ENCODE peak calls at places on chromosomes 2 and 18, in four cellular contexts. D, J, Q and F are unnamed samples.

GRCh38 chr2:42493885-42494433 is at the start of gene KCNG3:
- DNase-seq in D (peak), J (no peak), Q (peak), F (peak)

GRCh38 chr2:214471990-214472389 is 61.1 kb downstream of the VWC2L start:
- DNase-seq in D (no peak), J (no peak), Q (no peak), F (peak)

GRCh38 chr2:109080109-109080508 is 48.9 kb upstream of the SH3RF3 start:
- DNase-seq in D (no peak), J (no peak), Q (no peak), F (no peak)

GRCh38 chr2:110146183-110146944 is 30.7 kb upstream of the MALL start:
- DNase-seq in D (no peak), J (no peak), Q (no peak), F (no peak)

GRCh38 chr18:76490701-76491171 is 4.3 kb downstream of the ZNF516 start:
- DNase-seq in D (no peak), J (no peak), Q (no peak), F (peak)

GRCh38 chr2:111168528-111168929 is 47.8 kb downstream of the BCL2L11 start:
- DNase-seq in D (no peak), J (no peak), Q (no peak), F (peak)

GRCh38 chr18:40355701-40356100 is 1599.3 kb upstream of the PIK3C3 start:
- DNase-seq in D (no peak), J (no peak), Q (no peak), F (no peak)

GRCh38 chr2:218859556-218859993 is at the start of gene WNT6:
- DNase-seq in D (no peak), J (no peak), Q (no peak), F (no peak)

GRCh38 chr18:70490008-70490933 is 201.4 kb downstream of the SOCS6 start:
- DNase-seq in D (no peak), J (no peak), Q (peak), F (peak)

GRCh38 chr2:170006592-170007327 is 171.2 kb upstream of the MYO3B start:
- DNase-seq in D (no peak), J (no peak), Q (no peak), F (peak)

GRCh38 chr2:2797797-2798196 is 466.7 kb upstream of the MYT1L start:
- DNase-seq in D (no peak), J (no peak), Q (no peak), F (no peak)

GRCh38 chr2:172282944-172283343 is 144.4 kb upstream of the ITGA6 start:
- DNase-seq in D (no peak), J (no peak), Q (no peak), F (peak)

GRCh38 chr2:166373951-166374350 is 1.8 kb downstream of the SCN9A start:
- DNase-seq in D (no peak), J (no peak), Q (no peak), F (peak)

GRCh38 chr2:105102963-105103421 is 65.1 kb downstream of the MRPS9 start:
- DNase-seq in D (peak), J (peak), Q (peak), F (peak)

GRCh38 chr2:8405334-8405733 is 276.5 kb upstream of the ID2 start:
- DNase-seq in D (no peak), J (no peak), Q (no peak), F (no peak)

GRCh38 chr2:159126653-159127052 is 158.2 kb downstream of the TANC1 start:
- DNase-seq in D (no peak), J (no peak), Q (no peak), F (peak)

GRCh38 chr18:74522635-74523548 is 11.4 kb upstream of the CNDP1 start:
- DNase-seq in D (peak), J (no peak), Q (no peak), F (peak)

GRCh38 chr2:186629245-186629996 is 39.6 kb downstream of the ITGAV start:
- DNase-seq in D (no peak), J (no peak), Q (no peak), F (no peak)

GRCh38 chr2:83578405-83578804 is 880.7 kb downstream of the SUCLG1 start:
- DNase-seq in D (no peak), J (no peak), Q (no peak), F (no peak)

GRCh38 chr18:2325308-2325849 is 245.9 kb downstream of the METTL4 start:
- DNase-seq in D (no peak), J (no peak), Q (no peak), F (peak)

GRCh38 chr18:74609535-74609934 is 11.9 kb downstream of the ZNF407 start:
- DNase-seq in D (no peak), J (no peak), Q (no peak), F (peak)

GRCh38 chr2:157196956-157197355 is 60.5 kb upstream of the GALNT5 start:
- DNase-seq in D (peak), J (no peak), Q (no peak), F (no peak)

GRCh38 chr18:41324934-41325333 is 630.1 kb upstream of the PIK3C3 start:
- DNase-seq in D (no peak), J (no peak), Q (no peak), F (peak)

GRCh38 chr2:240997856-240998705 is at the start of gene SNED1:
- DNase-seq in D (peak), J (no peak), Q (peak), F (peak)

GRCh38 chr2:98334439-98335078 is 11.7 kb upstream of the CNGA3 start:
- DNase-seq in D (peak), J (no peak), Q (no peak), F (peak)

GRCh38 chr18:69469444-69469919 is 68.8 kb downstream of the DOK6 start:
- DNase-seq in D (peak), J (peak), Q (no peak), F (no peak)

GRCh38 chr2:196112408-196113039 is 43.9 kb upstream of the DNAH7 start:
- DNase-seq in D (no peak), J (no peak), Q (no peak), F (peak)

GRCh38 chr2:29557268-29557667 is 364.1 kb downstream of the ALK start:
- DNase-seq in D (no peak), J (no peak), Q (no peak), F (no peak)

GRCh38 chr2:53437371-53437770 is 330.2 kb upstream of the CHAC2 start:
- DNase-seq in D (no peak), J (no peak), Q (peak), F (peak)

GRCh38 chr18:52999633-53000032 is 659.6 kb downstream of the DCC start:
- DNase-seq in D (no peak), J (no peak), Q (no peak), F (no peak)

GRCh38 chr2:43226955-43227829 is 786 bp upstream of the ZFP36L2 start:
- DNase-seq in D (peak), J (no peak), Q (peak), F (peak)

GRCh38 chr2:162559194-162559593 is 215.3 kb downstream of the GCA start:
- DNase-seq in D (no peak), J (no peak), Q (no peak), F (no peak)

GRCh38 chr2:30127016-30127893 is 19.6 kb upstream of the YPEL5 start:
- DNase-seq in D (no peak), J (no peak), Q (no peak), F (no peak)

GRCh38 chr2:202410092-202410491 is 34.0 kb downstream of the BMPR2 start:
- DNase-seq in D (no peak), J (no peak), Q (no peak), F (no peak)
- H2BK5ac ChIP-seq in D (no peak), J (no peak), Q (no peak), F (no peak)

GRCh38 chr18:22173928-22174301 is 4.5 kb downstream of the GATA6 start:
- DNase-seq in D (peak), J (no peak), Q (no peak), F (no peak)
- H3K9ac ChIP-seq in D (no peak), J (no peak), Q (no peak), F (no peak)

GRCh38 chr2:62042400-62042799 is 136.9 kb downstream of the COMMD1 start:
- DNase-seq in D (no peak), J (no peak), Q (no peak), F (no peak)
- H2AK5ac ChIP-seq in D (no peak), J (no peak), Q (no peak), F (no peak)

GRCh38 chr18:12828116-12829051 is 55.7 kb downstream of the PTPN2 start:
- DNase-seq in D (no peak), J (no peak), Q (no peak), F (peak)
- H2BK5ac ChIP-seq in D (no peak), J (no peak), Q (no peak), F (no peak)

GRCh38 chr2:73969356-73969755 is 15.4 kb upstream of the TET3 start:
- DNase-seq in D (no peak), J (no peak), Q (no peak), F (peak)

GRCh38 chr2:73972846-73973245 is 11.9 kb upstream of the TET3 start:
- DNase-seq in D (no peak), J (no peak), Q (no peak), F (no peak)

GRCh38 chr2:73971722-73972121 is 13.0 kb upstream of the TET3 start:
- DNase-seq in D (no peak), J (no peak), Q (no peak), F (no peak)

GRCh38 chr2:73970268-73970803 is 14.4 kb upstream of the TET3 start:
- DNase-seq in D (no peak), J (no peak), Q (no peak), F (no peak)

GRCh38 chr2:73970850-73971471 is 13.7 kb upstream of the TET3 start:
- DNase-seq in D (no peak), J (no peak), Q (no peak), F (no peak)
- H3K9ac ChIP-seq in D (no peak), J (no peak), Q (no peak), F (no peak)

GRCh38 chr2:205610437-205610836 is 71.9 kb upstream of the NRP2 start:
- DNase-seq in D (no peak), J (no peak), Q (no peak), F (no peak)

GRCh38 chr2:205607146-205607545 is 75.2 kb upstream of the NRP2 start:
- DNase-seq in D (no peak), J (no peak), Q (no peak), F (no peak)

GRCh38 chr2:205609036-205609607 is 73.2 kb upstream of the NRP2 start:
- DNase-seq in D (no peak), J (no peak), Q (no peak), F (no peak)

DNA sequence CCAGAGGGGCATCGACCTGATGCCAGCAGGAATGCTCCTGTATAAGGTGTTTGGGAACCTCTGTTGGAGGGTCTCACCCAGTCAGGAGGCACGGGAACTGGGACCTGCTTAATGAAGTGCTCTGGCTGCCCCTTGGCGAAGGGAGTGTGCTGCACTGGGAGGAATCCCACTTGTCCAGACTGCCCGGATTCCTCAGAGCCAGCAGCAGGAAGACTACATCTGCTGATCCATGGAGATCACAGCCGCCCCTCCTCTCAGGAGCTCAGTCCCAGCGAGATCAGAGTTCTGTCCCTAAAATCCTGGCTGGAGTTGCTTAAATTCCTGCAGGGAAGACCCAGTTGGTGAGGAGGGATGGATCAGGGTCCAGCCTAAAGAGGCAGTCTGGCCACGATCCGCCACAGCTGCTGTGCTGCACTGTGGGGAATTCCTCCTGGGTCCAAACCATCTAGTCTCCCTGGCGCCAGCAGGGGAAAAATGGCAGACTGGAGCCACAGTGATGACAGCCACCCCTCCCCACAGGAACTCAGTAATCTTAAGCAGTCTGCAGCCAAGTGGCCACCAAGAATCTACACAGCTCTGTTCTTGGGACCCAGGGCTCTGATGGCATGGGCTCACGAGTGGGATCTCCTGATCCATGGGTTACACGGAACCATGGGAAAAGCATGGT is 76.5 kb upstream of the NRP2 start:
- DNase-seq in D (no peak), J (no peak), Q (no peak), F (no peak)
- H2AK5ac ChIP-seq in D (no peak), J (no peak), Q (no peak), F (no peak)